ENCODE peak calls at places on chromosomes 5 and 9, in four cellular contexts. One of them, this sample, is unnamed.

GRCh38 chr9:109254317-109254716 is 66.5 kb downstream of the EPB41L4B start:
- DNase-seq in H9: no peak
- DNase-seq in IMR-90: peak
- DNase-seq in mesendoderm: no peak
- DNase-seq in this sample: no peak

GRCh38 chr9:132518626-132519025 is 63.8 kb upstream of the BARHL1 start:
- DNase-seq in mesendoderm: no peak
- DNase-seq in H9: no peak
- DNase-seq in IMR-90: no peak
- DNase-seq in this sample: no peak

GRCh38 chr9:93261735-93262523 is 78.0 kb downstream of the WNK2 start:
- DNase-seq in H9: no peak
- DNase-seq in mesendoderm: no peak
- DNase-seq in IMR-90: no peak
- DNase-seq in this sample: no peak

GRCh38 chr9:95831810-95832209 is 43.7 kb upstream of the ERCC6L2 start:
- DNase-seq in mesendoderm: no peak
- DNase-seq in H9: no peak
- DNase-seq in IMR-90: no peak
- DNase-seq in this sample: no peak

GRCh38 chr9:101706261-101706798 is 32.1 kb downstream of the GRIN3A start:
- DNase-seq in mesendoderm: no peak
- DNase-seq in IMR-90: no peak
- DNase-seq in H9: no peak
- DNase-seq in this sample: no peak

GRCh38 chr9:95250462-95251058 is 66.9 kb downstream of the FANCC start:
- DNase-seq in H9: no peak
- DNase-seq in mesendoderm: no peak
- DNase-seq in IMR-90: no peak
- DNase-seq in this sample: no peak

GRCh38 chr9:77968506-77968905 is 63.1 kb downstream of the GNAQ start:
- DNase-seq in H9: no peak
- DNase-seq in mesendoderm: no peak
- DNase-seq in IMR-90: no peak
- DNase-seq in this sample: no peak

GRCh38 chr9:95143591-95144561 is 173.6 kb downstream of the FANCC start:
- DNase-seq in H9: no peak
- DNase-seq in mesendoderm: no peak
- DNase-seq in IMR-90: peak
- DNase-seq in this sample: no peak

GRCh38 chr5:104793452-104794120 is 1231.0 kb upstream of the NUDT12 start:
- DNase-seq in mesendoderm: peak
- DNase-seq in H9: no peak
- DNase-seq in IMR-90: no peak
- DNase-seq in this sample: no peak

GRCh38 chr5:145568581-145568980 is 266.6 kb downstream of the PRELID2 start:
- DNase-seq in IMR-90: peak
- DNase-seq in H9: no peak
- DNase-seq in mesendoderm: no peak
- DNase-seq in this sample: no peak

GRCh38 chr5:18334949-18335348 is 700.7 kb downstream of the TAF11L14 start:
- DNase-seq in IMR-90: no peak
- DNase-seq in H9: no peak
- DNase-seq in mesendoderm: no peak
- DNase-seq in this sample: no peak

GRCh38 chr9:26954050-26954508 is 2.1 kb upstream of the IFT74 start:
- DNase-seq in H9: no peak
- DNase-seq in IMR-90: peak
- DNase-seq in mesendoderm: no peak
- DNase-seq in this sample: no peak

GRCh38 chr5:32275421-32275765 is 37.3 kb downstream of the MTMR12 start:
- DNase-seq in IMR-90: no peak
- DNase-seq in mesendoderm: peak
- DNase-seq in H9: no peak
- DNase-seq in this sample: no peak

GRCh38 chr5:153835891-153836515 is 202.7 kb downstream of the FAM114A2 start:
- DNase-seq in IMR-90: no peak
- DNase-seq in mesendoderm: no peak
- DNase-seq in H9: no peak
- DNase-seq in this sample: no peak

GRCh38 chr5:141478321-141478945 is 2.7 kb downstream of the PCDHGC3 start:
- DNase-seq in H9: peak
- DNase-seq in mesendoderm: peak
- DNase-seq in IMR-90: peak
- DNase-seq in this sample: peak

GRCh38 chr9:96626912-96627311 is 7.3 kb upstream of the CDC14B start:
- DNase-seq in H9: no peak
- DNase-seq in IMR-90: no peak
- DNase-seq in mesendoderm: no peak
- DNase-seq in this sample: no peak

GRCh38 chr5:168648016-168648415 is 68.8 kb upstream of the PANK3 start:
- DNase-seq in mesendoderm: no peak
- DNase-seq in H9: no peak
- DNase-seq in IMR-90: no peak
- DNase-seq in this sample: no peak

GRCh38 chr5:39580702-39581498 is 156.1 kb upstream of the DAB2 start:
- DNase-seq in mesendoderm: no peak
- DNase-seq in IMR-90: peak
- DNase-seq in H9: no peak
- DNase-seq in this sample: no peak

GRCh38 chr9:3528466-3528865 is 2.7 kb upstream of the RFX3 start:
- DNase-seq in IMR-90: no peak
- DNase-seq in mesendoderm: no peak
- DNase-seq in H9: no peak
- DNase-seq in this sample: no peak

GRCh38 chr9:101028346-101029299 is at the start of gene PLPPR1:
- DNase-seq in mesendoderm: peak
- DNase-seq in IMR-90: peak
- DNase-seq in H9: peak
- DNase-seq in this sample: peak

GRCh38 chr9:123775289-123775688 is 154.6 kb downstream of the DENND1A start:
- DNase-seq in IMR-90: no peak
- DNase-seq in H9: no peak
- DNase-seq in mesendoderm: no peak
- DNase-seq in this sample: no peak

GRCh38 chr5:157159209-157159751 is 6.8 kb downstream of the GARIN3 start:
- DNase-seq in mesendoderm: no peak
- DNase-seq in H9: no peak
- DNase-seq in IMR-90: no peak
- DNase-seq in this sample: no peak

GRCh38 chr5:135369952-135370351 is 29.1 kb downstream of the MACROH2A1 start:
- DNase-seq in mesendoderm: no peak
- DNase-seq in H9: no peak
- DNase-seq in IMR-90: no peak
- DNase-seq in this sample: no peak
- H3K18ac ChIP-seq in mesendoderm: no peak
- H3K18ac ChIP-seq in H9: no peak
- H3K18ac ChIP-seq in IMR-90: no peak
- H3K18ac ChIP-seq in this sample: no peak

DNA sequence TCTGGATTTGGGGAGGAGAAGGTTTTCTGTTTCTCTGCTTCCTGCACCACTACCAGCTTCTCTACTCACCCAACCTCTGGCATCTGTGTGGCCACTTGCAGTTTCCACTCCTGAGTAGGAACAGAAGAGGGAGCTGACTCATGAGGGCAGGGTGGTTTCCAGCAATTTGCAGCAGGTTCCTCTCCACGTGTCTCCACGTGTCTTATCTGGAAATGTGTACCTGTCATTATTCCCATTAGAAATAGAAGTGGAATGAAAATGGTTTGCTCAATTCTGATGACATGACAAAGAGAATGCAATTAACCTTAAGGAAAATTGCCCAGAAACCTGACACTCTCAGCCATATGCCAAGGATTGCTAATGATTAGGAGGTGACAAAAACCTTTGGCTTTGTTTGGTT is 33.0 kb downstream of the EGFLAM start:
- DNase-seq in mesendoderm: no peak
- DNase-seq in IMR-90: no peak
- DNase-seq in H9: no peak
- DNase-seq in this sample: no peak
- H4K5ac ChIP-seq in mesendoderm: no peak
- H4K5ac ChIP-seq in IMR-90: no peak
- H4K5ac ChIP-seq in H9: no peak
- H4K5ac ChIP-seq in this sample: no peak

DNA sequence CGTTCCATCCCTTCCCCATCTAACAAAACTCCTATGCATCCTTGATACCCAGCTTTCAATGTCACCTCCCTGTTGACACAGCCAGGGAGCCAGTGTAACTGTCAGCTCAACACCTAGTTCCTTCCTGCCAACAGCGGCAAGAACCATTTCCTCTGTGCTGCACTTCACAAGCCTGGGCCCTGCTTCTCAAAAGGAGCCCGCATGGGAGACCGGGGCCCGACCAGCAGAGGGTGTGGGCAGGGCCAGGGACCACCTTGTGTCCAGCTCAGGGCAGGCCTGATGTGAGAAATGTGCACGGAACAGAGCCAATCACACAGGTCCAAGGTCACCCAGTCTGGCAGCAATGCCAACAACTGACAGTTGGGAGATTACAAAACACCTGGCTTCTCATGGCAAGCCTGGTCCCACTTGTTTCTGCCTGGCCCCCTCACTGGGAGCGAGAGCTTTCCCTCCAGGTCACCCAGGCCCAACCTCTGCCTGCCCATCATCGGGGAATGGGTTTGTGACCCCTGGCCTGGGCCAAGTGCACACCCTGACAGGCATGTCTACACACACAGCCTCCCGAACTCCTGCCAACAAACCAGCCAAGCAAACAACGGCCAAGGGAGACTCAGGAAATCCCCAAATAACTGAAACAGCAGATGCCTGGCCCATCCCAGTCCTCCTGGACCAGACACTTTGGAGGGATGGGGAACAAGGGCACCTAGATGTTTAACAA is 3.1 kb downstream of the RNF44 start:
- DNase-seq in mesendoderm: no peak
- DNase-seq in IMR-90: peak
- DNase-seq in H9: no peak
- DNase-seq in this sample: no peak
- H3K18ac ChIP-seq in mesendoderm: no peak
- H3K18ac ChIP-seq in IMR-90: no peak
- H3K18ac ChIP-seq in H9: no peak
- H3K18ac ChIP-seq in this sample: no peak

GRCh38 chr5:142517840-142518239 is 168.1 kb downstream of the FGF1 start:
- DNase-seq in IMR-90: no peak
- DNase-seq in H9: no peak
- DNase-seq in mesendoderm: no peak
- DNase-seq in this sample: no peak
- H4K5ac ChIP-seq in IMR-90: no peak
- H4K5ac ChIP-seq in H9: no peak
- H4K5ac ChIP-seq in mesendoderm: no peak
- H4K5ac ChIP-seq in this sample: no peak

GRCh38 chr9:128043467-128043868 is 23.7 kb downstream of the NAIF1 start:
- DNase-seq in H9: no peak
- DNase-seq in mesendoderm: no peak
- DNase-seq in IMR-90: no peak
- DNase-seq in this sample: no peak
- H3K18ac ChIP-seq in H9: no peak
- H3K18ac ChIP-seq in mesendoderm: no peak
- H3K18ac ChIP-seq in IMR-90: no peak
- H3K18ac ChIP-seq in this sample: no peak

GRCh38 chr9:82972446-82972845 is 90.5 kb downstream of the RASEF start:
- DNase-seq in mesendoderm: no peak
- DNase-seq in H9: no peak
- DNase-seq in IMR-90: no peak
- DNase-seq in this sample: no peak
- H4K5ac ChIP-seq in mesendoderm: no peak
- H4K5ac ChIP-seq in H9: no peak
- H4K5ac ChIP-seq in IMR-90: no peak
- H4K5ac ChIP-seq in this sample: no peak

GRCh38 chr5:180423598-180423997 is 70.5 kb upstream of the GFPT2 start:
- DNase-seq in H9: no peak
- DNase-seq in mesendoderm: no peak
- DNase-seq in IMR-90: no peak
- DNase-seq in this sample: no peak
- H3K18ac ChIP-seq in H9: no peak
- H3K18ac ChIP-seq in mesendoderm: no peak
- H3K18ac ChIP-seq in IMR-90: no peak
- H3K18ac ChIP-seq in this sample: no peak

GRCh38 chr5:151275803-151276202 is 22.8 kb downstream of the GM2A start:
- DNase-seq in H9: no peak
- DNase-seq in IMR-90: no peak
- DNase-seq in mesendoderm: no peak
- DNase-seq in this sample: no peak

GRCh38 chr5:151270599-151270998 is 17.6 kb downstream of the GM2A start:
- DNase-seq in H9: no peak
- DNase-seq in IMR-90: peak
- DNase-seq in mesendoderm: no peak
- DNase-seq in this sample: no peak

GRCh38 chr5:151280443-151280842 is 23.1 kb downstream of the SLC36A3 start:
- DNase-seq in H9: no peak
- DNase-seq in IMR-90: no peak
- DNase-seq in mesendoderm: no peak
- DNase-seq in this sample: no peak

GRCh38 chr5:151278845-151279244 is 24.7 kb downstream of the SLC36A3 start:
- DNase-seq in H9: no peak
- DNase-seq in IMR-90: no peak
- DNase-seq in mesendoderm: no peak
- DNase-seq in this sample: no peak

DNA sequence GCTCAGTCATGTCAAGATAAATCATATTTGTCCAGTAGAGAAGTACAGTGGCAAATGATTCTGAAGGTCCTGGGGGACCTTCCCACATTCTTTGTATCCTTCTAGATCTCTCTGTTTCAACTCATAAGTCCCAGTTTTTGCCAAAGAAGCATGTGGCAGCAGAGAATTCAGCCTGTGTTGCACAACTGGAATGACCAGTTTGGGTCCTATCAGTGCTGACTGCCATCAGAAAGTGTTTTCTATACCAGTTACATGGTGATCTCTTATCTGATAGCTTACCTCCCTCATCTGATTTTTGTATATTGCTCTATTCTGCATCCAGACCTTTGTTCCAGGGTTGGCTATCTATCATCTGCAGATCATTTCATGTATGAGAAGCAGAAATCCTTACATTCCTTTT is 21.7 kb downstream of the GM2A start:
- DNase-seq in mesendoderm: no peak
- DNase-seq in IMR-90: no peak
- DNase-seq in H9: no peak
- DNase-seq in this sample: no peak
- H4K5ac ChIP-seq in mesendoderm: no peak
- H4K5ac ChIP-seq in IMR-90: no peak
- H4K5ac ChIP-seq in H9: no peak
- H4K5ac ChIP-seq in this sample: no peak

This sample was measured in H1.